ENCODE peak calls at places on chromosomes 13 and 19, in six cellular contexts. R, S, L, E, P and U are unnamed samples.
A peak's percentile ranks its signal among the peaks of the same experiment; 100 is the strongest.

GRCh38 chr19:4328243-4328990 is 10.2 kb downstream of the STAP2 start:
- DNase-seq in R (peak; percentile 12), P (peak; percentile 98), E (peak; percentile 93), S (peak; percentile 88), L (no peak), U (peak; percentile 97)

GRCh38 chr13:40477623-40478608 is 188.5 kb downstream of the FOXO1 start:
- DNase-seq in R (no peak), E (peak; percentile 17), L (no peak), S (no peak), P (peak; percentile 75), U (peak; percentile 41)

GRCh38 chr19:16040642-16041041 is 35.7 kb upstream of the TPM4 start:
- DNase-seq in R (no peak), P (no peak), L (no peak), E (peak; percentile 34), S (no peak), U (no peak)

GRCh38 chr19:36046443-36047050 is 7.5 kb downstream of the THAP8 start:
- DNase-seq in P (no peak), L (no peak), S (no peak), R (no peak), E (peak; percentile 38), U (no peak)

GRCh38 chr19:53977991-53978731 is 13.3 kb upstream of the CACNG6 start:
- DNase-seq in P (peak; percentile 62), R (peak; percentile 25), E (peak; percentile 69), L (peak; percentile 3), S (no peak), U (peak; percentile 62)

GRCh38 chr19:11261431-11261901 is 858 bp downstream of the DOCK6 start:
- DNase-seq in R (no peak), L (no peak), E (no peak), S (no peak), P (no peak), U (no peak)

GRCh38 chr13:94342436-94343242 is 136.8 kb downstream of the DCT start:
- DNase-seq in R (no peak), P (no peak), L (no peak), E (no peak), S (no peak), U (no peak)

GRCh38 chr19:42567567-42567966 is 27.2 kb downstream of the CEACAM8 start:
- DNase-seq in R (no peak), L (no peak), P (no peak), S (no peak), E (no peak), U (no peak)

GRCh38 chr13:77698211-77699058 is 948 bp downstream of the SLAIN1 start:
- DNase-seq in P (peak; percentile 60), R (no peak), S (no peak), L (no peak), E (peak; percentile 5), U (peak; percentile 29)

GRCh38 chr13:76339649-76340048 is 546.6 kb downstream of the KCTD12 start:
- DNase-seq in L (no peak), E (no peak), R (no peak), P (no peak), S (no peak), U (no peak)
- H3K4me1 ChIP-seq in L (no peaks in the 10 kb centered on the region), E (no peaks in the 10 kb centered on the region), R (no peaks in the 10 kb centered on the region), P (no peaks in the 10 kb centered on the region), S (no peaks in the 10 kb centered on the region), U (no peaks in the 10 kb centered on the region)

GRCh38 chr19:7701049-7701653 is 780 bp downstream of the FCER2 start:
- DNase-seq in S (no peak), E (no peak), R (no peak), L (no peak), P (no peak), U (no peak)

GRCh38 chr19:7699422-7700127 is 2.4 kb downstream of the FCER2 start:
- DNase-seq in P (no peak), E (no peak), L (no peak), R (peak; percentile 52), S (no peak), U (no peak)

GRCh38 chr19:7699003-7699402 is 2.9 kb downstream of the FCER2 start:
- DNase-seq in S (no peak), R (no peak), P (no peak), L (no peak), E (no peak), U (no peak)

GRCh38 chr19:7698583-7698982 is 3.3 kb downstream of the FCER2 start:
- DNase-seq in R (no peak), E (no peak), L (no peak), P (no peak), S (no peak), U (no peak)

DNA sequence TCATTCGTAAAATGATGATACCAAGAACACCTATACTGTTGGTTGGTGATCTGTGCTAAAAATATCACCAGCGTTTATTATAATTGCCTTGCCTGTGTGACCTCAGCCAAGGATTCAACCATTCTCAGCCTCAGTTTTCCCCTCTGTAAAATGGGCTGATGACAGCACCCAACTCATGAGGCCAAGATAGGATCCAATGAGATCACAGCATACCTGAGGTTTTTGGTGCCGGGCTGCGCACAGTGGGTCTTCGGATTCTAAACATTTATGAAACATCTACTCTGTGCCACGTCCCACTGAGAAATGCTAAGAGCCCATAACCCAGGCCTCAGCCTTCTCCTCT is 1.8 kb downstream of the FCER2 start:
- DNase-seq in S (no peak), E (no peak), R (no peak), L (no peak), P (no peak), U (no peak)
- H3K4me1 ChIP-seq in S (no peaks in the 10 kb centered on the region), E (no peaks in the 10 kb centered on the region), R (no peaks in the 10 kb centered on the region), L (no peaks in the 10 kb centered on the region), P (no peaks in the 10 kb centered on the region), U (no peaks in the 10 kb centered on the region)

DNA sequence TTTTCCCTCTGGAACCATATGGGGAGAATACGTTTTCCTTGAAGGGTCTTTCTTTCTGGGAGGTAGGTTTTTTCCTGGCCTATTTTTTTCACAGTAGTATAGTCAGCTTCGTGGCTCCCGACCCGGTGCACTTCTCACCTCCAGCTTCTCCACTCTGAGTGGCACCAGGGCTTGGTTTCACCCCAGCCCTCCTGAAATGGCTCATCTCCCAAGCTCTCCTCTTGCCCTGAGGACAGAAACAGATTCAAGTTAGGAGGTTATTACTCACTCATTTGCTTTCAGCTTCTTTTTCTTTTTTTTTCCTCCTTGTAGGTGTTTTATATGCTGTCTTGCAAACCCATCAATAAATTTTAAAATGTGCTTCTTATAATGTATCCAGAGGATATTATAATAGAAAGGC is 199.3 kb downstream of the RFC3 start:
- DNase-seq in P (no peak), E (no peak), R (peak; percentile 87), S (no peak), L (no peak), U (no peak)
- H3K4me1 ChIP-seq in P (peaks cover 5% of the 10 kb centered on the region), E (no peaks in the 10 kb centered on the region), R (peaks cover 8% of the 10 kb centered on the region), S (no peaks in the 10 kb centered on the region), L (no peaks in the 10 kb centered on the region), U (no peaks in the 10 kb centered on the region)

GRCh38 chr19:14502334-14503092 is 6.6 kb upstream of the GIPC1 start:
- DNase-seq in S (no peak), L (no peak), P (no peak), E (no peak), R (no peak), U (no peak)

GRCh38 chr19:14509382-14509781 is 8.8 kb downstream of the DNAJB1 start:
- DNase-seq in L (no peak), P (no peak), S (no peak), R (no peak), E (no peak), U (no peak)

GRCh38 chr19:14507704-14508246 is 10.4 kb downstream of the DNAJB1 start:
- DNase-seq in R (peak; percentile 68), P (no peak), S (no peak), L (no peak), E (peak; percentile 41), U (no peak)

GRCh38 chr19:14503285-14503684 is 7.4 kb upstream of the GIPC1 start:
- DNase-seq in L (no peak), P (no peak), S (no peak), R (no peak), E (no peak), U (no peak)

DNA sequence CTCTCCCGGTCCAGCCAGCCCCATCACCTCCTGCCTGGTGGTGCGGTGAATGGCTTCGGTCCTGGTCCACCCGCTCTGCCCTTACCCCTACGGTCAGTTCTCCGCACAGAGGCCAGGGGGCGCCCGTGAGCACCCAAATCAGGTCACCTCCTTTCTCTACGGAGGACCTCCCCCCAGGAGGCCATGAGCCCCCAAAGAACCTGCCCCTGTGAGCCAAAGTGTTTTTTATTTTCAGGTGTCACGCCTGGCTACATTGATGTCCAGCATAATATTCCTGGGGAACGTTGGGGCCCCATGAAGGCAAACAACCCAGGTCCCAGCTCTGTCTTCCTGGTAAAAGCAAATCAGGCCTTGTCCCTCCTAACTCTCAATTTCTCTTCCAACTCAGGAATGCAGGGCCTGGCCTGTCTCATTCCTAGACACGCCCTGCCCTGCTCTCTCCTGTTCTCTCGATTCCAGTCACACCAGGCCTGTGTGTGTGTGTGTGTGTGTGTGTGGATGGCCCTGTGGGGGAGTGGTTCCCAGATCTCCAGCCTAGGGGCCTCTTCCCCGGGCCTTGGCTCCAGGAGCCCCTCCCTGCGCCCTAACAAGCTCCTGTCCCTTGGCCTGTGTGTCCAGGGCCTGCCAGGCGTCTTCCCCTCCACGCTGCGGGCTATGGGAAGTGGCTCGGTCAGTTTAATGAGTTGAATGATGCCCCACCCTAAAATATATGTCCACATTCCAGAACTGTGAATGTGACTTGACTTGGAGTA is 9.7 kb upstream of the GIPC1 start:
- DNase-seq in R (peak; percentile 99), P (no peak), S (peak; percentile 70), L (no peak), E (peak; percentile 58), U (no peak)
- H3K4me1 ChIP-seq in R (peaks cover 15% of the 10 kb centered on the region), P (peaks cover 4% of the 10 kb centered on the region), S (peaks cover 3% of the 10 kb centered on the region), L (no peaks in the 10 kb centered on the region), E (peaks cover 25% of the 10 kb centered on the region), U (peaks cover 4% of the 10 kb centered on the region)

DNA sequence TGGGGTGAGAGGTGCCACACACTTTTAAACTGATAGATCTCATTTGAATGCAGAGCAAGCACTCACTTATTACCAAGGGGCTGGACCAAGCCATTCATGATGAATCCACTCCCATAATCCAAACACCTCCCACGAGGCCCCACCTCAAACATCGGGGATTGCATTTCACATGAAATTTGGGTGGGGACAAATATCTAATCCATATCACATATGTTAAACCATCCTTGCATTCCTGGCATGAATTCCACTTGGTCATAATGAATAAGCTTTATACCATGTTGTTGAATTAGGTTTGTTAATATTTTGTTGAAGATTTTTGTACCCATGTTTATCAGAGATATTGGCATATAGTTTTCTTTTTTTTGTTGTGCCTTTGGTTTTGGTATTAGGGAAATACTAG is 1198.7 kb upstream of the ATXN8OS start:
- DNase-seq in R (no peak), S (no peak), E (no peak), P (no peak), L (no peak), U (no peak)
- H3K4me1 ChIP-seq in R (no peaks in the 10 kb centered on the region), S (no peaks in the 10 kb centered on the region), E (no peaks in the 10 kb centered on the region), P (no peaks in the 10 kb centered on the region), L (no peaks in the 10 kb centered on the region), U (no peaks in the 10 kb centered on the region)

GRCh38 chr13:54611400-54611799 is 1582.8 kb downstream of the OLFM4 start:
- DNase-seq in R (no peak), E (no peak), S (no peak), L (no peak), P (no peak), U (no peak)
- H3K4me1 ChIP-seq in R (no peaks in the 10 kb centered on the region), E (no peaks in the 10 kb centered on the region), S (no peaks in the 10 kb centered on the region), L (no peaks in the 10 kb centered on the region), P (no peaks in the 10 kb centered on the region), U (no peaks in the 10 kb centered on the region)

DNA sequence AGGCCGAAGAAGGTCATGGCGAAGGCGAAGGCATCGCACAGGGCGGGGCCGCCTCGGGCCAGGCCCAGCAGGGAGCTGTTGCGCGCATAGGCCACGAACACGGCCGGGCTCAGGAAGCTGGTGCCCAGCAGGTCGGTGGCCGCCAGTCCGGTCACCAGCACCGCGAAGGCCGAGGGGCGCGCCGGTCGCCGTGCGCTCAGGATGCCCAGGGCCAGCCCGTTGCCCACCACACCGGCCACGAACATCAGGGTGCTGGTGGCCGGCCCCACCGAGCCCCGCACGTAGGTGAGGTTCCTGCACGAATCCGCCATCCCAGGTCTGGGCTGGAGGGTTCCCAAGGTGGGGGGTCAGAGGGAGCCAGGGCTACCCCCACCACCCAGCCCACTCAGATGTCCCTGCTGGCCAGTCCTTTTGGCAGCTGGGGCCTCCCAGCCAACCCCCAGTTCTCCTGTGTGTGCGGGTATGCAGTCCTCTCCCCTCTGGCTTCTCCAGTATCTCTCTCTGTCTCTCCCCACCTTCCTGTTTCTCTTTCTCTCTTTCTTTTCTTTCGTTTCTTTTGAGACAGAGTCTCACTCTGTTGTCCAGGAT is 880 bp downstream of the PTGIR start:
- DNase-seq in L (no peak), P (no peak), S (no peak), E (no peak), R (no peak), U (no peak)
- H3K4me1 ChIP-seq in L (peaks cover 50% of the 10 kb centered on the region), P (peaks cover 13% of the 10 kb centered on the region), S (peaks cover 7% of the 10 kb centered on the region), E (peaks cover 34% of the 10 kb centered on the region), R (no peaks in the 10 kb centered on the region), U (peaks cover 33% of the 10 kb centered on the region)